ENCODE peak calls at places on chromosomes 7 and 10, in six cellular contexts. S, Y, M, F, R and K are unnamed samples. For H3K9me3, the result is how much of the 10 kb centered on the place peaks cover.

GRCh38 chr7:92448185-92448747 is 984 bp downstream of the GATAD1 start:
- DNase-seq in Y (no peak), M (peak), S (peak), F (peak), R (peak), K (peak)

GRCh38 chr7:33554046-33554445 is 351.3 kb upstream of the BMPER start:
- DNase-seq in S (no peak), M (no peak), Y (no peak), F (no peak), R (no peak), K (no peak)

GRCh38 chr10:92873029-92873428 is 24.7 kb downstream of the EXOC6 start:
- DNase-seq in F (no peak), S (no peak), M (no peak), Y (no peak), R (no peak), K (no peak)

GRCh38 chr7:80711521-80711920 is 73.1 kb downstream of the CD36 start:
- DNase-seq in S (no peak), Y (no peak), M (no peak), F (no peak), R (no peak), K (no peak)

GRCh38 chr7:50208335-50208982 is 96.1 kb upstream of the IKZF1 start:
- DNase-seq in R (no peak), S (no peak), M (no peak), F (no peak), Y (no peak), K (no peak)

GRCh38 chr7:71327946-71328345 is 196.0 kb downstream of the GALNT17 start:
- DNase-seq in S (no peak), R (no peak), F (no peak), M (no peak), Y (no peak), K (no peak)

GRCh38 chr7:30920021-30920583 is 8.4 kb downstream of the AQP1 start:
- DNase-seq in Y (no peak), S (peak), R (no peak), F (no peak), M (peak), K (peak)

GRCh38 chr7:19026888-19027287 is 90.5 kb downstream of the TWIST1 start:
- DNase-seq in M (no peak), F (no peak), R (no peak), S (no peak), Y (no peak), K (no peak)

GRCh38 chr10:110609592-110609991 is 34.5 kb upstream of the RBM20 start:
- DNase-seq in M (no peak), F (no peak), Y (peak), S (no peak), R (no peak), K (no peak)

GRCh38 chr7:158176561-158177173 is 411.0 kb downstream of the PTPRN2 start:
- DNase-seq in S (no peak), Y (no peak), R (no peak), M (no peak), F (no peak), K (no peak)
- H3K9me3 ChIP-seq in S (under half), Y (under half), R (under half), M (under half), F (under half), K (under half)

GRCh38 chr7:63899691-63900393 is 98.8 kb upstream of the ZNF722 start:
- DNase-seq in M (peak), S (peak), Y (peak), R (no peak), F (peak), K (peak)
- H3K4me3 ChIP-seq in M (peak), S (peak), Y (peak), R (peak), F (peak), K (peak)

DNA sequence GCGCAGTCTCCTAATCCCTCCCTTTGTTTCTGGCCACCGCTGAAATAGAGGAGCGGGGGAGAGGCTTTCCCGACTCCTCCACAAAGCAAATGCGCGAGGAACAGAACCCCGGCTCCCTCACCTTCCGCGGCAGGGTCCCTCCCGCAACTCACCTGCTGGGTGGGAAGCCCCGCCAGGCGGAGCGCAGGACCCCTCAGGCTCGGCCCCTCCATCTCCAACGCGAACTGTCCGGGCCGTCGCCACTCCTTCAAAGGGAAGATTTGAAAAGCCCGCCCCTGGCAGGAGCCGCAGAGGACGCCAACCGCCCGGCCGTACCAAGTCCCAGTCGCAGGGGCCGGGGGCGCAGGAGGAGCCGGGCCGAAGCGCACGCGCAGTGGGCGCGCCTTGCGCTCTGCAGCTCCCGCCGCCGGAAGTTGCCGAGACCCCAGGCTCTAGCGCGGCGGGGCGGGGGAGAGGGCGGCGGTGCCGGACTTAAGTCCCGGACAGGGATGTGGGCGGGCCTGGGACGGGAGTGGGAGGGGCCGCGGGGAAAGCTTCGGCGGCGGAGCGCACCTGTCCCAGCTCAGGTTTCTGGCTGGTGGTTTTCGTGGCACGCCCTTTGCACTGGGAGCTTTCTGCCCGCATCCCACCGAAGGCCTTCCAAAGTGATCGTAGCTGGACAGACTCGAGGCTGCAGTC is at the start of gene RTKN2:
- DNase-seq in M (peak), S (peak), R (peak), F (peak), Y (peak), K (peak)
- TF ChIP-seq POLR2A in M (no peak), S (no peak), R (no peak), F (peak), Y (no peak), K (no peak)

DNA sequence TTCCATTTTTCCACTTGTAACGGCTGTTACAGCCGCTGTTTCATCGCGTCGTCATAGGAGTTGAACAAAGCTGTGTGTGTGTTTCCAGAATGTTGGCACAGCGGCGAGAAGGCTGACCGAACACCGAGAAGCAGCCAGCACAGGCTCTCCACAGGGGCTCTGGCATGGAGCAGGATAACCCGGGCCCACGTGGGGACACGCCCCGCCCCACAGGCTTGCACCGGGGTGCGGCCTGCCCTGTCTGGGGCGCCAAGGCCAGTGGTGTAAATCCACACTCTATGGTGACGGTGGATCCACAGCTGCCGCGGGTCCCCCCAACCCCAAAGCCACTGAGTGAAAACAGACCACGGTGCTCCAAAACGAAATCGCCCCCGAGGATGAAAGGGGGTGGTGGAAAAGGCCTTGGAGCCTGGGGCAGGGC is 448.2 kb downstream of the DNAJB6 start:
- DNase-seq in S (no peak), R (no peak), F (no peak), M (no peak), Y (no peak), K (peak)
- H3K9me3 ChIP-seq in S (under half), R (under half), F (under half), M (under half), Y (under half), K (under half)

GRCh38 chr10:81303656-81304055 is 571.3 kb upstream of the NRG3 start:
- DNase-seq in F (no peak), S (no peak), M (no peak), Y (no peak), R (no peak), K (no peak)

DNA sequence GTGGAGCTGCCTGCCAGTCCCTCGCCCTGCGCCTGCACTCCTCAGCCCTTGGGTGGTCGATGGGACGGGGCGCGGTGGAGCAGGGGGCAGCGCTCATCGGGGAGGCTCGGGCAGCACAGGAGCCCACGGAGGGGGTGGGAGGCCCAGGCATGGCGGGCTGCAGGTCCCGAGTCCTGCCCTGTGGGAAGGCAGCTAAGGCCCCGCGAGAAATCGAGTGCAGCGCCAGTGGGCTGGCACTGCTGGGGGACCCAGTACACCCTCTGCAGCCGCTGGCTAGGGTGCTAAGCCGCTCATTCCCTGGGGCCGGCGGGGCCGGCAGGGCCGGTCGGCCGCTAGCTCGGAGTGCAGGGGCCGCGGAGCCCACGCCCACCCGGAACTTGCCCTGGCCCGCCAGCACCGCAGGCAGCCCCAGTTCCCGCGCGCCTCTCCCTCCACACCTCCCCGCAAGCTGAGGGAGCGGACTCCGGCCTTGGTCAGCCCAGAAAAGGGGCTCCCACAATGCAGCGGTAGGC is 565.9 kb upstream of the NRG3 start:
- DNase-seq in Y (no peak), S (no peak), M (no peak), F (no peak), R (no peak), K (no peak)
- H3K4me3 ChIP-seq in Y (no peak), S (no peak), M (no peak), F (no peak), R (no peak), K (no peak)

GRCh38 chr10:114684822-114685209 is 26.7 kb upstream of the ABLIM1 start:
- DNase-seq in M (no peak), Y (no peak), R (no peak), S (no peak), F (no peak), K (no peak)
- TF ChIP-seq POLR2A in M (no peak), Y (peak), R (no peak), S (peak), F (no peak), K (peak)

GRCh38 chr7:157863906-157864810 is 527.4 kb downstream of the DNAJB6 start:
- DNase-seq in F (no peak), R (no peak), S (no peak), M (no peak), Y (no peak), K (no peak)

GRCh38 chr7:157861551-157861950 is 524.7 kb downstream of the DNAJB6 start:
- DNase-seq in F (no peak), Y (no peak), M (no peak), R (no peak), S (no peak), K (no peak)

GRCh38 chr7:157862731-157863130 is 525.9 kb downstream of the DNAJB6 start:
- DNase-seq in Y (no peak), F (no peak), S (no peak), M (no peak), R (no peak), K (no peak)

GRCh38 chr7:157864911-157865310 is 528.1 kb downstream of the DNAJB6 start:
- DNase-seq in Y (no peak), F (no peak), S (no peak), M (no peak), R (no peak), K (no peak)

DNA sequence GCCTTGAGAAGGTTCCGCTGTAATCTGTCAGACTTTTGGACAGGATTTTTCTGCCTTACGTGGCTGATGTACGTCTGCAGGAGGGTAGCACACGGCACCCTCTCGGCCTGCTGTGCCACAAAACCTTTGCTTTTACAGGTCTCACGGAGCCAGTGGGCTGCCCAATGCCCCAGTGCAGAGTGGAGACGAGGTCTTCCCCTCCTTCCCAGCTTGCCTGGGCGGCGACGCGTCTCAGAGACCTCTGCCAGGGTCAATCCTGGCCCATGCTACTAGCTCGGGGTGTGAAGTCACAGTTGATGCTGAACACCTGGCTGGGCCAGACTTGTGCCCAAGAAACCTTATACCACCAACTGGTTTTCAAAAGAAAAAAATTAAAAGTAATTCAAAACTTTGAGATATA is 526.4 kb downstream of the DNAJB6 start:
- DNase-seq in R (no peak), Y (no peak), M (no peak), S (no peak), F (no peak), K (no peak)
- H3K9me3 ChIP-seq in R (under half), Y (under half), M (under half), S (under half), F (under half), K (under half)

GRCh38 chr10:43421201-43421507 is 12.2 kb upstream of the HNRNPF start:
- DNase-seq in R (no peak), M (no peak), S (no peak), Y (no peak), F (no peak), K (no peak)

GRCh38 chr10:43417950-43418768 is 9.2 kb upstream of the HNRNPF start:
- DNase-seq in S (no peak), F (no peak), Y (no peak), M (no peak), R (no peak), K (no peak)

GRCh38 chr10:43421519-43421918 is 12.5 kb upstream of the HNRNPF start:
- DNase-seq in R (no peak), Y (no peak), S (no peak), M (no peak), F (no peak), K (no peak)

GRCh38 chr10:43420369-43421200 is 11.6 kb upstream of the HNRNPF start:
- DNase-seq in Y (peak), M (peak), R (peak), S (peak), F (peak), K (peak)

GRCh38 chr10:43419997-43420368 is 11.0 kb upstream of the HNRNPF start:
- DNase-seq in M (no peak), Y (no peak), S (no peak), F (no peak), R (no peak), K (no peak)
- H3K4me3 ChIP-seq in M (peak), Y (peak), S (peak), F (peak), R (peak), K (peak)

GRCh38 chr7:55951637-55952351 is at the start of gene MRPS17:
- DNase-seq in R (peak), F (peak), S (peak), Y (peak), M (peak), K (peak)
- TF ChIP-seq POLR2A in R (no peak), F (peak), S (peak), Y (peak), M (peak), K (peak)

GRCh38 chr10:25263931-25264330 is 89.1 kb downstream of the GPR158 start:
- DNase-seq in M (no peak), R (no peak), S (no peak), Y (no peak), F (no peak), K (no peak)
- H3K9me3 ChIP-seq in M (under half), R (under half), S (under half), Y (under half), F (under half), K (under half)